ENCODE peak calls at places on chromosomes 5 and 9, in five cellular contexts. W, I, H, K and F are unnamed samples. For H3K4me1, the result is how much of the 10 kb centered on the place peaks cover.

GRCh38 chr9:127418037-127418471 is 6.1 kb upstream of the ZNF79 start:
- DNase-seq in W (no peak), I (no peak), H (peak), K (peak), F (peak)

GRCh38 chr5:129652353-129653138 is 95.3 kb upstream of the MINAR2 start:
- DNase-seq in W (no peak), I (no peak), H (no peak), K (no peak), F (no peak)

GRCh38 chr5:107072967-107073366 is 597.8 kb downstream of the EFNA5 start:
- DNase-seq in W (no peak), I (no peak), H (no peak), K (no peak), F (no peak)

GRCh38 chr5:141605523-141606277 is 13.1 kb downstream of the DIAPH1 start:
- DNase-seq in W (no peak), I (peak), H (no peak), K (no peak), F (no peak)

GRCh38 chr9:79877943-79878612 is 306.3 kb downstream of the TLE4 start:
- DNase-seq in W (no peak), I (no peak), H (no peak), K (no peak), F (no peak)

GRCh38 chr5:112742424-112742823 is 4.7 kb downstream of the APC start:
- DNase-seq in W (no peak), I (no peak), H (no peak), K (no peak), F (no peak)

GRCh38 chr9:841371-842209 is at the start of gene DMRT1:
- DNase-seq in W (no peak), I (no peak), H (no peak), K (peak), F (no peak)

GRCh38 chr5:60495644-60496520 is 204.1 kb downstream of the DEPDC1B start:
- DNase-seq in W (no peak), I (no peak), H (no peak), K (no peak), F (no peak)

GRCh38 chr9:113542741-113543140 is 79.2 kb downstream of the RGS3 start:
- DNase-seq in W (no peak), I (peak), H (no peak), K (no peak), F (no peak)

GRCh38 chr5:113186061-113186460 is 209.5 kb downstream of the DCP2 start:
- DNase-seq in W (no peak), I (no peak), H (no peak), K (no peak), F (no peak)

GRCh38 chr9:117492476-117492875 is 77.6 kb upstream of the ASTN2 start:
- DNase-seq in W (no peak), I (no peak), H (no peak), K (no peak), F (no peak)

GRCh38 chr9:126226991-126227937 is 99.4 kb upstream of the MVB12B start:
- DNase-seq in W (no peak), I (no peak), H (no peak), K (peak), F (no peak)

GRCh38 chr5:51302358-51302757 is 80.9 kb upstream of the ISL1 start:
- DNase-seq in W (no peak), I (no peak), H (no peak), K (no peak), F (no peak)

GRCh38 chr9:19102181-19102630 is 498 bp downstream of the HAUS6 start:
- DNase-seq in W (no peak), I (no peak), H (peak), K (no peak), F (peak)

GRCh38 chr9:111839981-111840380 is 45.2 kb upstream of the SHOC1 start:
- DNase-seq in W (no peak), I (no peak), H (no peak), K (no peak), F (no peak)

GRCh38 chr5:14186132-14186830 is 43.1 kb downstream of the TRIO start:
- DNase-seq in W (no peak), I (no peak), H (no peak), K (no peak), F (no peak)

GRCh38 chr9:70525553-70525952 is 111.1 kb upstream of the KLF9 start:
- DNase-seq in W (no peak), I (no peak), H (no peak), K (no peak), F (no peak)

GRCh38 chr5:151772029-151772867 is 494 bp downstream of the G3BP1 start:
- DNase-seq in W (no peak), I (peak), H (peak), K (peak), F (peak)

GRCh38 chr5:53642006-53642405 is 81.6 kb downstream of the NDUFS4 start:
- DNase-seq in W (no peak), I (no peak), H (no peak), K (no peak), F (no peak)

GRCh38 chr9:123401879-123402513 is 46.0 kb downstream of the CRB2 start:
- DNase-seq in W (no peak), I (no peak), H (peak), K (no peak), F (peak)

GRCh38 chr5:118195215-118195614 is 793.1 kb downstream of the DTWD2 start:
- DNase-seq in W (no peak), I (no peak), H (no peak), K (no peak), F (no peak)

GRCh38 chr9:134325096-134325812 is 1.0 kb upstream of the RXRA start:
- DNase-seq in W (peak), I (peak), H (peak), K (no peak), F (no peak)

GRCh38 chr9:121658591-121658990 is 7.2 kb downstream of the DAB2IP start:
- DNase-seq in W (no peak), I (no peak), H (no peak), K (no peak), F (no peak)

GRCh38 chr5:158812381-158812780 is 287.3 kb downstream of the EBF1 start:
- DNase-seq in W (no peak), I (peak), H (no peak), K (peak), F (peak)

GRCh38 chr5:37696190-37697021 is 143.4 kb downstream of the GDNF start:
- DNase-seq in W (no peak), I (no peak), H (no peak), K (no peak), F (no peak)

GRCh38 chr5:144195443-144195842 is 24.8 kb downstream of the KCTD16 start:
- DNase-seq in W (no peak), I (no peak), H (no peak), K (no peak), F (no peak)

GRCh38 chr5:34736445-34737119 is 80.5 kb downstream of the RAI14 start:
- DNase-seq in W (no peak), I (no peak), H (no peak), K (peak), F (no peak)

GRCh38 chr5:132195727-132196126 is 31.9 kb downstream of the P4HA2 start:
- DNase-seq in W (no peak), I (no peak), H (no peak), K (no peak), F (no peak)

GRCh38 chr5:151740958-151741373 is 17.5 kb downstream of the ATOX1 start:
- DNase-seq in W (no peak), I (no peak), H (no peak), K (no peak), F (no peak)

GRCh38 chr5:135745897-135746500 is 88.5 kb upstream of the SLC25A48 start:
- DNase-seq in W (no peak), I (no peak), H (no peak), K (peak), F (no peak)

DNA sequence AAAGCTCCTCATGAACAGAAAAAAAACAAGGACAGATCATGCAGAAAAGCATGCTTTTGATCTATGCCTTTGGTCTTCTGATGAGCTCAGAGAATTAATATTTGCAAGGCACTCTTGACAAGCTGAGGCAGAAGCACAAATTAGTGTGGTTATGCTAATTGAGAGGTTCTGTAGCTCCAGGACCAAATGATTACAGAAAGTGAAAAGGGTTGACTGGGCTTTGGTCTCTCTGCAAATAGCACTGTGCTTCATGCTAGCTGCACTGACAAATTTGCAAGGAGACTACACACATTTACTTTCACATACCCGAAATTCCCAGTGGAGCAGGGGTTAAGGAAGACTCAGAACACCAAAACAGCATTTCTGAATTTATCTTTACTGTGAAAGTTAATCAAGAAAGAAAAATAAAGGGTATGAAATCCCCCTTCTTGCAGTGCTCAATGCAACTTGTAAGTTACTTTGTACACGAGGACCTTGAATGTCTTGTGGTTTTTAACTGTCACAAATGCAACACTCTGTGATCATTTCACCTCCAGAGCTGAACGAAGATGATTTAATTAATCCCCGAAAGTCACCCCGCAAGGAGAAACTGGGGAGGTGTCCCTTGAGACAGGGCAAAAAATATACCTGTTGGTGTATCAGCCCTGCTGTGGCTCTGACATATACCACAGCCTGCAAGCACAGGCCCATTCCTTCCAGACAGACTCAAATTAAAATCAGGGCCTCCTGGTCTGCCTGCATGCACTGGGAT is 11.9 kb downstream of the RAPGEF1 start:
- DNase-seq in W (no peak), I (no peak), H (no peak), K (no peak), F (no peak)
- H3K4me1 ChIP-seq in W (under half), I (half or more), H (under half), K (under half), F (under half)

GRCh38 chr9:86664603-86665002 is 282.7 kb downstream of the GAS1 start:
- DNase-seq in W (no peak), I (no peak), H (no peak), K (no peak), F (no peak)

GRCh38 chr9:86663905-86664304 is 283.4 kb downstream of the GAS1 start:
- DNase-seq in W (no peak), I (no peak), H (no peak), K (no peak), F (no peak)

GRCh38 chr9:86669442-86669841 is 277.9 kb downstream of the GAS1 start:
- DNase-seq in W (no peak), I (no peak), H (no peak), K (no peak), F (no peak)

GRCh38 chr9:86668488-86668887 is 278.8 kb downstream of the GAS1 start:
- DNase-seq in W (no peak), I (no peak), H (no peak), K (no peak), F (no peak)

DNA sequence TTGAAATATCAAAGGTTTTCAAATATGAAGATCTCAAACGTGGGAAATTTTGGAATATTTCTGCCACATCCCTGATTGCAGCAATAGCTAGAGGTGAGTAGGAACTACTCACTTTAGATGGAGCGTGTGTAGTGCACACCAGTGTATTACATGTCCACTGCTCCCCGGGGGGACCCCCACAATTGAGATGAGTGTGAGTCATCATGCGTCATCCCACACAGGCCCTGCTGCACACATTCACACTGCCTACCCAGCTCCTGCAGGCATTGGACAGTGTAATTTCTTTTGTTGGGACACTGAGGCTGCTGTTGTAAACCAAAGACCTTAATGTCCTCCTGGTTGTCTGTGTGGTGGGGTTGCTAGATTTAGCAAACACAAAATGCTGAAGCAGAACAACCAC is 280.0 kb downstream of the GAS1 start:
- DNase-seq in W (no peak), I (no peak), H (no peak), K (no peak), F (no peak)
- TF ChIP-seq CTCF in W (no peak), I (no peak), H (no peak), K (no peak), F (no peak)

DNA sequence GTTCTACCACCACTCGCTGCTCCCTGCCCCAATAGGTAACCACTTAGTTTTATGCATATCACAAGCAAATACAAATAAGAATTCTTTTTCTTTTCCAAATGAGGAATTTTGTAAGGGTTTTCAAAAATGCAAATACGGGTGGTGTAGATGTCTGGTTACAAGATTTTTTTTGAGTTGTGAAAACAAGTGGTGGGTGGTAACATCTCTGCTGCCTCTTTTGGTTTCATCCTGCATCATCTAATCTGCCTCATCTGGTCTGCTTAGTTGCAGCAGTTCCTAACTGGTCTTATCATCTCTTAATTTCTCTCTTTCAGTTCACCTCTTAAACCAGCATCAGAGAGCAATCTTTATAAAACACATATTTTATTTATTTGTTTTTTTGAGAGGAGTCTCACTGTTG is 5.3 kb downstream of the NFX1 start:
- DNase-seq in W (no peak), I (no peak), H (no peak), K (no peak), F (no peak)
- H3K4me1 ChIP-seq in W (under half), I (half or more), H (under half), K (under half), F (under half)

DNA sequence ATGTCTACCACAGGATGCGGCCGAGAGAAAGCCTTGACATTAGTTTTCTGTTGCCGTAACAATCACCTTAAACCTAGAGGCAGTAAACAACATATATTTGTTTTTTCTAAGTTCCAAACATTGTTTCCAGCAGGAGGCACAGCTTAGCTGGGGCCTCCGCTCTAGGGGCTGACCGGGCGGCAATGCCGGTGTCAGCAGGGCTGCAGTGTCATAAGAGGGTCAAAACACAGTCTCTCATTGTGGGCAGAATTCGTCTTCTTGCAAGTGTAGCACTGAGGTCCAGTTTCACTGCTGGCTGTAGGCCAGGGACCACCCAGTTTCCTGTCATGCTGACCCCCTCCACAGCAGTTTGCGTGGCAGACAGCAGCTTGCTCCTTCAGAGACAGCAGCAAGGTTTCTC is 186.3 kb downstream of the PJA2 start:
- DNase-seq in W (no peak), I (no peak), H (no peak), K (peak), F (no peak)
- TF ChIP-seq CTCF in W (no peak), I (no peak), H (no peak), K (no peak), F (no peak)

GRCh38 chr9:131297903-131298302 is 8.4 kb downstream of the PLPP7 start:
- DNase-seq in W (no peak), I (no peak), H (no peak), K (no peak), F (no peak)

GRCh38 chr9:131299346-131299745 is 9.8 kb downstream of the PLPP7 start:
- DNase-seq in W (no peak), I (no peak), H (no peak), K (no peak), F (no peak)

GRCh38 chr9:131298816-131299215 is 9.3 kb downstream of the PLPP7 start:
- DNase-seq in W (no peak), I (no peak), H (no peak), K (no peak), F (no peak)

GRCh38 chr9:131296906-131297500 is 7.5 kb downstream of the PLPP7 start:
- DNase-seq in W (no peak), I (no peak), H (no peak), K (no peak), F (no peak)

GRCh38 chr9:131298341-131298740 is 8.8 kb downstream of the PLPP7 start:
- DNase-seq in W (no peak), I (no peak), H (no peak), K (no peak), F (no peak)
- H3K4me1 ChIP-seq in W (under half), I (under half), H (under half), K (under half), F (under half)

GRCh38 chr5:122999947-123000563 is 36.5 kb downstream of the PPIC start:
- DNase-seq in W (no peak), I (no peak), H (peak), K (peak), F (peak)
- TF ChIP-seq CTCF in W (no peak), I (no peak), H (peak), K (peak), F (peak)

DNA sequence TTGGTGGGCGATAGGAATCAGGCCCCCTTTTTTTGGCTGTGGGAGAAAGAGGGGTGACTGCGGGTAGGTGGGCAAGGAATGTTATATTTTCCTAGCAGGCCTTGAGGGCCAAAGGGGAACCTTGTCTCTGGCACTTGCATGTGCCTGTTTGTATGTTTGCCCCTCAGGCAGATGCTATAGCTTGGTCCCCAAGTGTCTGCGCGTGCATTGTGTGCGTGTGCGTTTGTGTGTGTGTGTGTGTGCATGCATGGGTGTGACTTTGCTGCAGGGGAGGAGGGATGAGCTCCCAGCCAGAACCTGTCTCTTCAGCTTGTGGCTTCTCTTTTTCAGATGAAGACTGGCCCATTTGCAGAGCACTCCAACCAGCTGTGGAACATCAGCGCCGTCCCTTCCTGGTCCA is 30.9 kb downstream of the PTPA start:
- DNase-seq in W (no peak), I (no peak), H (no peak), K (no peak), F (no peak)
- H3K4me1 ChIP-seq in W (under half), I (half or more), H (half or more), K (under half), F (under half)

GRCh38 chr5:175698401-175699115 is 40.7 kb downstream of the HRH2 start:
- DNase-seq in W (peak), I (no peak), H (no peak), K (no peak), F (no peak)

GRCh38 chr5:175696855-175697198 is 39.0 kb downstream of the HRH2 start:
- DNase-seq in W (no peak), I (no peak), H (no peak), K (no peak), F (no peak)

GRCh38 chr5:175701797-175702196 is 43.9 kb downstream of the HRH2 start:
- DNase-seq in W (no peak), I (no peak), H (no peak), K (no peak), F (no peak)

GRCh38 chr5:175697846-175698245 is 40.0 kb downstream of the HRH2 start:
- DNase-seq in W (peak), I (no peak), H (no peak), K (no peak), F (no peak)

DNA sequence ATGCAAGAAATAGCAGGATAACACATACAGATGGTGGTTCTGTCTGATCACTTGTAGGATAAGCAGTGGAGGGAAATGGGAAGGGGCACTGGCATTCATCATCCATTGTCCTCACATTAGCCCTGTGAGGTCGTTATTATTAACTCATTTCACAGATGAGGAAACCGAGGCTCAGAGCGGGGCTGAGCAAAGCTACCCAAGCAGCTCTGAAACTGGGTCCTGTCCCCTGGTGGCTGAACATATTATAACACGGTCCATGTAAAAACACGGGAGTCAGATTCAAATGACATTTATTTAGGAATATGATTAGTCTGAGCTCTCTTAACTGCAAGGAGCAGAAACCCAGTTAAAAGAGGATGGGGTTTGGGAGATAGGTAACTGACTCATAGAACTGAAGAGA is 43.1 kb downstream of the HRH2 start:
- DNase-seq in W (no peak), I (no peak), H (peak), K (no peak), F (no peak)
- TF ChIP-seq CTCF in W (peak), I (peak), H (peak), K (peak), F (peak)

DNA sequence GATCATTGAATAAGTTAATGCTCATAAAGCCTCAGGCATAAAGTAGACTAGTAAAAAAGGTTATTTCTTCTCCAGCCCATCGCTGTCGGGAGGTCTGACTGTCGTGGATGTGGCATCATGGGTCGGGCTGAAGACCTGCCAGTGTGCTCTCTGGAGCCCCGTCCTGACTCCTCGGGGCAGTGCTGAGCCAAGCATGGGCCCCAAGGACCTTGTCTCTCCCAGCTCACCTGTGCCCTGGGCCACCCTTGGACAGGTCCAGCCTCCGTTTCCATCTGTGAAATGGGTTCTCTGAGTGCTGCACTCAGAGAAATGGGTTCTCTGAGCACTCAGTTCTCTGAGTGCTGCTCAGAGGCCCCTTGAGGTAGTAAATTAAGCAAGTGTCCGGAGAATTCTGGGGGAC is 269.0 kb downstream of the GADD45G start:
- DNase-seq in W (no peak), I (peak), H (no peak), K (peak), F (no peak)
- H3K4me1 ChIP-seq in W (under half), I (under half), H (under half), K (under half), F (under half)

GRCh38 chr9:129174724-129175514 is 3.1 kb downstream of the IER5L start:
- DNase-seq in W (peak), I (peak), H (peak), K (peak), F (peak)
- TF ChIP-seq CTCF in W (no peak), I (no peak), H (peak), K (peak), F (no peak)